ENCODE peak calls at places on chromosomes 6 and 20, in five cellular contexts. I is NCI-H1105; H is head of caudate nucleus; V is activated naive CD4-positive, alpha-beta T cell treated with anti-CD3 and anti-CD28 coated beads, Interleukin-2, amount 10 ng/mL, durations not matched to agents 7 days and 5 days; B is psoas muscle. M is an unnamed sample.

GRCh38 chr6:83615025-83615999 is 93.6 kb downstream of the SNAP91 start:
- DNase-seq in I (peak), H (no peak), V (no peak), B (no peak), M (peak)

GRCh38 chr6:137076277-137077068 is 31.7 kb upstream of the IL20RA start:
- DNase-seq in I (peak), H (peak), V (peak), B (peak), M (peak)

GRCh38 chr6:28606424-28607391 is 81.0 kb downstream of the GPX5 start:
- DNase-seq in I (peak), H (peak), V (no peak), B (no peak), M (peak)

GRCh38 chr20:53643031-53643832 is 49.6 kb upstream of the ZNF217 start:
- DNase-seq in I (no peak), H (no peak), V (peak), B (no peak), M (no peak)

GRCh38 chr6:30002871-30003270 is 58.2 kb upstream of the POLR1H start:
- DNase-seq in I (no peak), H (no peak), V (no peak), B (no peak), M (no peak)

GRCh38 chr6:100078509-100078908 is 84.5 kb upstream of the MCHR2 start:
- DNase-seq in I (no peak), H (no peak), V (no peak), B (peak), M (no peak)

GRCh38 chr6:147077251-147077650 is 127.0 kb upstream of the STXBP5 start:
- DNase-seq in I (no peak), H (peak), V (no peak), B (no peak), M (peak)

GRCh38 chr6:54913211-54913610 is 66.6 kb downstream of the FAM83B start:
- DNase-seq in I (no peak), H (no peak), V (no peak), B (no peak), M (no peak)

GRCh38 chr20:63594043-63594561 is 20.1 kb upstream of the HELZ2 start:
- DNase-seq in I (no peak), H (no peak), V (no peak), B (peak), M (no peak)

GRCh38 chr20:19300395-19300794 is 88.0 kb downstream of the SLC24A3 start:
- DNase-seq in I (no peak), H (no peak), V (no peak), B (no peak), M (no peak)

GRCh38 chr6:28648878-28649375 is 123.2 kb downstream of the GPX5 start:
- DNase-seq in I (no peak), H (no peak), V (no peak), B (no peak), M (no peak)

GRCh38 chr6:12709116-12709515 is 7.5 kb upstream of the PHACTR1 start:
- DNase-seq in I (no peak), H (no peak), V (no peak), B (no peak), M (no peak)

GRCh38 chr6:91718198-91718597 is 1131.3 kb upstream of the MAP3K7 start:
- DNase-seq in I (no peak), H (no peak), V (no peak), B (no peak), M (no peak)

GRCh38 chr6:169801396-169802160 is 50.2 kb downstream of the ERMARD start:
- DNase-seq in I (no peak), H (no peak), V (no peak), B (no peak), M (no peak)

GRCh38 chr6:95094751-95095150 is 482.6 kb upstream of the MANEA start:
- DNase-seq in I (no peak), H (no peak), V (no peak), B (no peak), M (no peak)

GRCh38 chr6:145148392-145149175 is 586.7 kb downstream of the EPM2A start:
- DNase-seq in I (no peak), H (no peak), V (no peak), B (peak), M (no peak)

GRCh38 chr6:130223508-130223907 is 757 bp upstream of the SAMD3 start:
- DNase-seq in I (no peak), H (no peak), V (peak), B (no peak), M (no peak)

GRCh38 chr20:50980851-50981713 is 22.5 kb downstream of the MOCS3 start:
- DNase-seq in I (peak), H (peak), V (peak), B (peak), M (no peak)

GRCh38 chr20:50393990-50394561 is 116.1 kb upstream of the PTPN1 start:
- DNase-seq in I (no peak), H (no peak), V (no peak), B (no peak), M (no peak)

GRCh38 chr20:31595654-31596411 is 9.3 kb upstream of the ID1 start:
- DNase-seq in I (no peak), H (no peak), V (no peak), B (peak), M (no peak)

GRCh38 chr20:48275737-48276342 is 490.6 kb upstream of the SULF2 start:
- DNase-seq in I (no peak), H (no peak), V (no peak), B (no peak), M (no peak)

GRCh38 chr6:22784611-22785010 is 215.2 kb downstream of the HDGFL1 start:
- DNase-seq in I (no peak), H (peak), V (no peak), B (no peak), M (peak)

GRCh38 chr6:111129003-111129402 is 41.7 kb downstream of the SLC16A10 start:
- DNase-seq in I (no peak), H (no peak), V (no peak), B (peak), M (no peak)

GRCh38 chr20:40778894-40779496 is 90.0 kb upstream of the MAFB start:
- DNase-seq in I (no peak), H (no peak), V (no peak), B (no peak), M (no peak)

GRCh38 chr6:26392932-26393636 is 9.0 kb upstream of the BTN3A1 start:
- DNase-seq in I (no peak), H (no peak), V (no peak), B (no peak), M (no peak)

GRCh38 chr20:35106827-35107380 is 14.3 kb upstream of the TRPC4AP start:
- DNase-seq in I (no peak), H (no peak), V (no peak), B (no peak), M (no peak)

M was measured in putamen.